ENCODE peak calls at places on chromosomes 3 and 15, in eight cellular contexts. O is hepatocyte, B is transverse colon, Y is osteoblast, H is SJSA1, F is OCI-LY7, P is body of pancreas, Q is endothelial cell of umbilical vein. J is an unnamed sample.
A peak's percentile ranks its signal among the peaks of the same experiment; 100 is the strongest.

GRCh38 chr15:59917504-59918157 is 86.5 kb upstream of the FOXB1 start:
- DNase-seq in O (peak; percentile 85), F (peak; percentile 53), Q (peak; percentile 44), H (peak; percentile 39), B (peak; percentile 76), Y (peak; percentile 49), P (peak; percentile 71), J (peak; percentile 75)

GRCh38 chr3:115512565-115513410 is 110.5 kb upstream of the GAP43 start:
- DNase-seq in H (peak; percentile 11), O (peak; percentile 55), B (no peak), Y (peak; percentile 46), F (no peak), Q (peak; percentile 61), P (peak; percentile 28), J (peak; percentile 49)

GRCh38 chr3:58351920-58352319 is 19.2 kb downstream of the PXK start:
- DNase-seq in Y (no peak), Q (no peak), H (no peak), P (no peak), B (no peak), F (peak; percentile 55), O (no peak), J (no peak)

GRCh38 chr3:100873624-100874023 is 119.6 kb downstream of the ABI3BP start:
- DNase-seq in H (no peak), O (no peak), Y (no peak), Q (no peak), P (no peak), F (no peak), B (no peak), J (no peak)

GRCh38 chr15:29451201-29451781 is 181.7 kb upstream of the NSMCE3 start:
- DNase-seq in H (no peak), Y (no peak), F (no peak), B (no peak), Q (no peak), P (peak; percentile 7), O (peak; percentile 24), J (no peak)

GRCh38 chr15:73901126-73901810 is 25.0 kb upstream of the LOXL1 start:
- DNase-seq in P (no peak), H (no peak), F (no peak), Y (no peak), O (no peak), B (no peak), Q (no peak), J (no peak)

GRCh38 chr3:168117853-168118313 is 22.2 kb upstream of the GOLIM4 start:
- DNase-seq in P (peak; percentile 50), H (peak; percentile 55), Q (peak; percentile 59), B (no peak), O (peak; percentile 26), F (no peak), Y (peak; percentile 27), J (peak; percentile 37)

GRCh38 chr15:70852501-70853269 is 1.3 kb downstream of the LARP6 start:
- DNase-seq in P (no peak), H (no peak), Y (peak; percentile 97), B (no peak), F (no peak), O (no peak), Q (peak; percentile 28), J (no peak)

GRCh38 chr3:12325594-12326295 is 36.9 kb downstream of the PPARG start:
- DNase-seq in Q (no peak), H (no peak), P (no peak), B (no peak), O (no peak), F (no peak), Y (no peak), J (no peak)

GRCh38 chr3:23183731-23184130 is 19.4 kb upstream of the UBE2E2 start:
- DNase-seq in H (peak; percentile 28), Y (peak; percentile 10), P (peak; percentile 64), F (peak; percentile 58), Q (peak; percentile 56), O (peak; percentile 68), B (peak; percentile 29), J (peak; percentile 50)

GRCh38 chr3:50303038-50303815 is at the start of gene HYAL1:
- DNase-seq in F (no peak), B (no peak), O (peak; percentile 66), Y (no peak), P (peak; percentile 76), Q (no peak), H (no peak), J (peak; percentile 48)

GRCh38 chr3:16506451-16506850 is 7.0 kb downstream of the RFTN1 start:
- DNase-seq in F (no peak), Q (no peak), H (no peak), P (no peak), O (no peak), B (no peak), Y (no peak), J (no peak)

GRCh38 chr3:16508242-16508575 is 5.3 kb downstream of the RFTN1 start:
- DNase-seq in Q (no peak), H (no peak), O (no peak), Y (no peak), B (no peak), F (no peak), P (no peak), J (no peak)

GRCh38 chr3:16508591-16508995 is 4.9 kb downstream of the RFTN1 start:
- DNase-seq in O (no peak), H (no peak), Q (no peak), P (no peak), F (peak; percentile 39), Y (no peak), B (no peak), J (no peak)

GRCh38 chr3:16506884-16507409 is 6.6 kb downstream of the RFTN1 start:
- DNase-seq in Y (no peak), F (no peak), Q (no peak), B (no peak), H (no peak), O (no peak), P (no peak), J (no peak)

DNA sequence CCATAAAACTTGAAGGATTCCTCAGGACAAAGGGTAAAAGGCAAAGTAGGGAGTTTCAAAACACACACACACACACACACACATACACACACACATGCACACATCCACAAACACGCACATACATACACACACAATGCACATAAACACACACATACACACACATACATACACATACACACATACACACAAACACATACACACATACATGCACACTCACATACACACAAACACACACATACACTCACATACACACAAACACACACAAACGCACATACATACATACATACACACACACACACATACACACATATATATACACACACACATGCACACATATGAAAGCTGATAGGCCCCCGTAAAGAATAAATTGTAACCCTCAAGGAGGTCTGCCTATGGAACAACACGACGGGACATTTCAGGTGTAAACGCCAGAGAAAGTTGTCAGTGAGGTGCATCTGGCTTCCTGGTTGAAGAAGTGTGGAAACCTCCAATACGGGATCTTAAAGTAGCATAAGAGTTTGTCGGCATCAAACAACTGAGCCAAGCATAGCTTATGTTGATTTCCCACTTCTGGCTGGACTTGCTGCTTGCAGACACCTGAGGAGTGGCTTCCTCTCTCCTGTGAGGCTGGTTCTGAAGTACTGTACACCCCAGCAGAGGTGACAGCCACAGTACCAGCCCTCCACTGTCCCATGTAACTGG is 5.8 kb downstream of the RFTN1 start:
- DNase-seq in Q (no peak), P (no peak), F (peak; percentile 55), B (no peak), Y (no peak), O (no peak), H (no peak), J (no peak)
- H3K4me1 ChIP-seq in Q (peaks cover 16% of the 10 kb centered on the region), P (peaks cover 2% of the 10 kb centered on the region), F (peaks cover 90% of the 10 kb centered on the region), B (no peaks in the 10 kb centered on the region), Y (peaks cover 36% of the 10 kb centered on the region), O (no peaks in the 10 kb centered on the region), H (peaks cover 48% of the 10 kb centered on the region), J (no peaks in the 10 kb centered on the region)

GRCh38 chr15:48384616-48385015 is 53.4 kb downstream of the DUT start:
- DNase-seq in P (no peak), F (no peak), Y (no peak), O (no peak), H (no peak), Q (no peak), B (no peak), J (no peak)
- H3K4me3 ChIP-seq in P (no peak overlapping the region), F (no peak overlapping the region), Y (no peak overlapping the region), O (no peak overlapping the region), H (no peak overlapping the region), Q (no peak overlapping the region), B (no peak overlapping the region), J (no peak overlapping the region)

DNA sequence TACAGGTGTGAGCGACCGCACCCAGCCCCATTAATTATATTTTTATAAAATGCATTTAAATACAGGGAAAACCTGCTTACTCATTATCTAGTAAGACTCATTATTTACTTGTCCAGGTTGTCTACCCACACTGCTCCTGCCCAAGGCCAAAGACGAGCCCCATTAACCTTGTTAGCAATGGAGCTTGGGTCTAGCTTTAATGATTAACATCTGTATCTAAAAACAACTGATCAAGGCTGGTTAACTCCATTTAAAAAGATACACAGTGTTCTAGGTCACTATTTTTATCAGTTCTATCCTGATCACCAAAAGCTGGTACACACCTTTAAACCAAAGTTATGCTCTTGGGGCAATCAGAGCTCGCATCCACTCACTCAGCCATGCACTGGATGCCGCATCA is 10.4 kb upstream of the NCKIPSD start:
- DNase-seq in H (no peak), P (peak; percentile 21), Q (no peak), B (no peak), Y (no peak), F (no peak), O (no peak), J (peak; percentile 54)
- H3K27ac ChIP-seq in H (no peak overlapping the region), P (no peak overlapping the region), Q (no peak overlapping the region), B (peak overlapping the region; percentile 68), Y (peak overlapping the region; percentile 1), F (no peak overlapping the region), O (peak overlapping the region; percentile 23), J (peak overlapping the region; percentile 1)

DNA sequence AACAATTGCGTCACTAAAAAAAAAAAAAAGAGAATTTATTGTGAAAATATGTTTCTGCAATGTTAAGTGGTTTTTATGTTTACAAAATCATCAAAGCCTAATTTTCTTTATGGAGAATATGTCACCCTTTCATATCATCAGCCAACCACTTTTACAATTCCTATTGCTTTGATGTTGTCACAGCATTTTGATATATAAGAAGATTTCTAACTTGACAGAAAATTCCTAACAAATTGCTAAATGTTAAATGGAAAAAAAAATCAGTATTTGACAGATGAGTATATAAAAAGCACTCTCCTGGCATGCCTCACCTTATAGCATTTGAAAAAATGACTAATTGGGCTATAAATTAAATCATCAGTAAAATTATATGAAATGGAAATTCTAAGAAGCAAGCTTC is 1457.3 kb upstream of the ALCAM start:
- DNase-seq in Q (no peak), F (no peak), H (no peak), O (no peak), B (no peak), Y (no peak), P (no peak), J (no peak)
- H3K4me1 ChIP-seq in Q (no peaks in the 10 kb centered on the region), F (no peaks in the 10 kb centered on the region), H (no peaks in the 10 kb centered on the region), O (no peaks in the 10 kb centered on the region), B (no peaks in the 10 kb centered on the region), Y (no peaks in the 10 kb centered on the region), P (no peaks in the 10 kb centered on the region), J (no peaks in the 10 kb centered on the region)

DNA sequence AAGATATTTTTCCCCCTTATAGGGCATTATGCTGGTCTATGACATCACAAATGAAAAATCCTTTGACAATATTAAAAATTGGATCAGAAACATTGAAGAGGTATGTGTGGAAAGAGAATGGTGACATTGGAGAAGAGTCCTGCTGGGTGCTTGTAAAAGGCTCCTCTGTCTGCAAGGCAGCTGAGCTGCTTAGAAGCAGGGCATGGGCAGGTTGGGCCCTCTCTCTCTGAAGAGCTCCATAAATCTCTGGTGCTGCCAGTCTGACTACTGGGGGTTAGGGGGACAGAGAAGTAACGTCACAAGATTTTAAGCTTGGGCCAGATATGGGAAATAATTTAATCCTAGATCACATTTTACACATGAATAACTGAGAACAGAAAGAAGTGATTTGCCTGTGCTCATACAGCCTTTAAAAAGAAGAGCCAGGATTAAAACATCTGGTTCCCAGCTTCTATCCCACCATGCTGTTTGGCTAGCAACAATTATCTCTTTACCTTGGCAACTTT is 21.9 kb upstream of the APH1B start:
- DNase-seq in Q (no peak), B (no peak), H (no peak), F (no peak), O (no peak), P (no peak), Y (no peak), J (no peak)
- H3K4me3 ChIP-seq in Q (no peak overlapping the region), B (no peak overlapping the region), H (no peak overlapping the region), F (no peak overlapping the region), O (no peak overlapping the region), P (no peak overlapping the region), Y (no peak overlapping the region), J (no peak overlapping the region)